ENCODE peak calls at places on chromosomes 1 and 21, in eight cellular contexts. Q, N, J, C, F, A, X and M are unnamed samples.

GRCh38 chr1:171421413-171422020 is 63.8 kb upstream of the PRRC2C start:
- DNase-seq in Q (no peak), N (no peak), F (no peak), X (no peak), C (no peak), A (no peak), J (no peak), M (no peak)

GRCh38 chr1:102970496-102971078 is 137.7 kb downstream of the COL11A1 start:
- DNase-seq in J (no peak), A (no peak), C (no peak), X (peak; percentile 36), F (peak; percentile 71), N (no peak), Q (no peak), M (peak; percentile 55)

GRCh38 chr1:198056255-198056654 is 100.5 kb upstream of the NEK7 start:
- DNase-seq in C (no peak), F (peak; percentile 14), N (no peak), A (no peak), Q (no peak), X (no peak), J (no peak), M (no peak)

GRCh38 chr1:9651565-9652378 is at the start of gene PIK3CD:
- DNase-seq in A (peak; percentile 71), F (peak; percentile 64), C (peak; percentile 32), Q (no peak), N (no peak), J (no peak), X (peak; percentile 44), M (no peak)

GRCh38 chr1:155022927-155023236 is 10.7 kb downstream of the DCST2 start:
- DNase-seq in J (no peak), X (no peak), A (no peak), N (no peak), F (no peak), C (no peak), Q (no peak), M (peak; percentile 55)

GRCh38 chr1:205344010-205344808 is 12.5 kb downstream of the KLHDC8A start:
- DNase-seq in X (no peak), A (no peak), N (no peak), J (peak; percentile 42), C (no peak), F (no peak), Q (no peak), M (no peak)

GRCh38 chr1:246592695-246593094 is 26.4 kb downstream of the CNST start:
- DNase-seq in F (no peak), C (no peak), A (no peak), Q (no peak), N (no peak), J (no peak), X (peak; percentile 94), M (no peak)

GRCh38 chr1:162166934-162167615 is 97.6 kb downstream of the NOS1AP start:
- DNase-seq in Q (no peak), C (no peak), A (no peak), J (no peak), N (no peak), X (no peak), F (no peak), M (peak; percentile 7)

GRCh38 chr1:189513091-189513490 is 964.6 kb downstream of the BRINP3 start:
- DNase-seq in Q (no peak), J (no peak), N (no peak), F (no peak), A (peak; percentile 25), C (no peak), X (no peak), M (no peak)

GRCh38 chr21:34189506-34189905 is 116.1 kb downstream of the MRPS6 start:
- DNase-seq in N (no peak), A (no peak), J (no peak), Q (no peak), X (no peak), C (no peak), F (no peak), M (no peak)

GRCh38 chr1:232675267-232675666 is 45.3 kb upstream of the SIPA1L2 start:
- DNase-seq in X (peak; percentile 37), Q (peak; percentile 22), A (no peak), N (no peak), J (no peak), C (no peak), F (no peak), M (no peak)
- H3K4me3 ChIP-seq in X (no peak overlapping the region), Q (no peak overlapping the region), A (no peak overlapping the region), N (no peak overlapping the region), J (no peak overlapping the region), C (no peak overlapping the region), F (no peak overlapping the region), M (no peak overlapping the region)

GRCh38 chr1:32307313-32307712 is 15.4 kb downstream of the HDAC1 start:
- DNase-seq in C (no peak), N (no peak), Q (no peak), F (no peak), X (peak; percentile 22), J (no peak), A (no peak), M (peak; percentile 54)

GRCh38 chr1:32305310-32305709 is 13.4 kb downstream of the HDAC1 start:
- DNase-seq in X (no peak), Q (no peak), C (no peak), N (no peak), A (no peak), J (no peak), F (no peak), M (no peak)

GRCh38 chr1:32299327-32299726 is 7.4 kb downstream of the HDAC1 start:
- DNase-seq in Q (no peak), X (no peak), A (no peak), N (no peak), J (no peak), C (no peak), F (no peak), M (no peak)

GRCh38 chr1:32303358-32303757 is 11.5 kb downstream of the HDAC1 start:
- DNase-seq in N (no peak), F (no peak), Q (no peak), J (no peak), A (no peak), C (no peak), X (no peak), M (no peak)

GRCh38 chr1:32303997-32304622 is 12.2 kb downstream of the HDAC1 start:
- DNase-seq in X (peak; percentile 51), C (no peak), N (no peak), A (no peak), J (no peak), F (no peak), Q (no peak), M (no peak)
- TF ChIP-seq CTCF in X (no peak), C (no peak), N (no peak), A (no peak), J (no peak), F (no peak), Q (no peak), M (no peak)

DNA sequence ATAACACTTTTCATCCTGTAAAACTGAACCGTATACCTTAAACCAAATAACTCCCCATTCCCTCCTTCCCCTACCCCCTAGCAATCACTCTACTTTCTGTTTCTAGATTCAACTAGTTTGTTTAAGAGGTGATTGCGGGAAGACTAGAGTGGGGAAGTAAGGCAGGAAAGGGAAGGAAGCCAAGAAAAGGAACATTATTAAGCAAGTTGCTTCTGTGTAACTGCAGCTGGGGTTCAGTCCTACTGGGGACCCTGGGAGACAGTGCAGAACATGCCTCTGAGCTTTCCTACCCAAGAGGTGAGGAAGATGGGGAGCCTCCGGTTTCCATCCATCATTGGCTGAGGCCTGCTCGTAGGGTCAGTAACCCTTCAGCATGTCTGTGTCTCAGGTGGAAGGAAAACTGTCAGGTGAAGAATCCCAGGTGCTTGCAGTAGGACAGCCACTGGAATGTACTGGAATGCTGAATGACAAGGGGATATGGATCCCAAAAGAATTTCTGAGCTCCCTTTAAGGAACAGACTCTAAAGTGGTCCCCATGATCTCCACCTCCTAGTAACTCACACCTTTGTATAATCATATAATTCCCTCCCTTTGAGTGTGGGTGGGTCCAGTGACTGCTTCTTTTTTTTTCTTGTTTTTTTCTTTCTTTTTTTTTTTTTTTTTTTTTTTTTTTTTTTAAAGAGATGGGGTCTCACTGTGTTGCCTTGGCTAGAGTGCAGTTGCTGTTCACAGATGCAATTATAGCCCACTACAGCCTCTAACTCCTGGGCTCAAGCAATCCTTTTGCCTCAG is 28.7 kb upstream of the H3-3A start:
- DNase-seq in N (no peak), F (no peak), C (no peak), A (no peak), X (no peak), Q (no peak), J (no peak), M (no peak)
- H3K36me3 ChIP-seq in N (no peaks in the 10 kb centered on the region), F (no peaks in the 10 kb centered on the region), C (no peaks in the 10 kb centered on the region), A (peaks cover 5% of the 10 kb centered on the region), X (no peaks in the 10 kb centered on the region), Q (no peaks in the 10 kb centered on the region), J (no peaks in the 10 kb centered on the region), M (no peaks in the 10 kb centered on the region)

GRCh38 chr1:156675271-156675708 is 1.9 kb downstream of the NES start:
- DNase-seq in N (no peak), Q (no peak), A (no peak), C (no peak), F (no peak), X (no peak), J (no peak), M (no peak)
- H3K4me3 ChIP-seq in N (peak overlapping the region; percentile 51), Q (peak overlapping the region; percentile 50), A (no peak overlapping the region), C (peak overlapping the region; percentile 86), F (no peak overlapping the region), X (peak overlapping the region; percentile 68), J (peak overlapping the region; percentile 32), M (no peak overlapping the region)

DNA sequence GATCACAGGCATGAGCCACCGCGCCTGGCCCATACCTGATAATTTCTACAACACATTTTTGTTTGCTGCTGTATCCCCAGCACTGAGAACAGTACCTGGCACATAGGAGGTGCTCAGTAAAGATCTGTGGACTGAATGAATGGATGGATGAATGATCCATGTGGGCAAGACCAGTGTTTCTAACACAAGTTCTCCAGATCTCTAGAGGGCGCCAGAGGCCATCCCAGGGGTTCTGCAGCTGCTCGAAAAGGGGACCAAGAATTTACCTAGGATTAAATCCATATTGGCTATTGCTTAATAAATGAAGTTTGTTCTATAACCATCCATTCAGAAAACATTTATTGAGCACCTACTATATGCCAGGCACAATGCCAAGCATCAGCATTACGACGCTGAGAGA is 167.7 kb downstream of the ACTL8 start:
- DNase-seq in F (peak; percentile 61), N (no peak), Q (no peak), C (no peak), A (no peak), X (no peak), J (peak; percentile 58), M (no peak)
- TF ChIP-seq CTCF in F (peak; percentile 85), N (peak; percentile 13), Q (no peak), C (no peak), A (peak; percentile 16), X (peak; percentile 41), J (peak; percentile 45), M (no peak)

GRCh38 chr1:11026052-11026451 is 13.6 kb downstream of the TARDBP start:
- DNase-seq in J (no peak), A (no peak), N (no peak), C (no peak), F (no peak), Q (no peak), X (no peak), M (peak; percentile 68)
- H3K36me3 ChIP-seq in J (peaks cover 10% of the 10 kb centered on the region), A (peaks cover 2% of the 10 kb centered on the region), N (peaks cover 78% of the 10 kb centered on the region), C (peaks cover 86% of the 10 kb centered on the region), F (peaks cover 87% of the 10 kb centered on the region), Q (no peaks in the 10 kb centered on the region), X (peaks cover 60% of the 10 kb centered on the region), M (peaks cover 8% of the 10 kb centered on the region)